ENCODE peak calls at places on chromosomes 2 and 18, in four cellular contexts. T is body of pancreas, C is progenitor cell of endocrine pancreas, V is RWPE1. L is an unnamed sample.

GRCh38 chr2:175154670-175155082 is 13.3 kb downstream of the ATF2 start:
- DNase-seq in T (no peak), C (no peak), V (peak; percentile 49), L (peak; percentile 93)

GRCh38 chr2:214550774-214551173 is 139.9 kb downstream of the VWC2L start:
- DNase-seq in T (no peak), C (no peak), V (no peak), L (no peak)

GRCh38 chr2:97995026-97995733 is 568 bp downstream of the TMEM131 start:
- DNase-seq in T (peak; percentile 48), C (peak; percentile 37), V (peak; percentile 43), L (peak; percentile 31)

GRCh38 chr2:148525130-148525529 is 119.4 kb upstream of the EPC2 start:
- DNase-seq in T (no peak), C (no peak), V (no peak), L (no peak)

GRCh38 chr2:31997653-31998052 is 13.2 kb downstream of the MEMO1 start:
- DNase-seq in T (no peak), C (no peak), V (no peak), L (no peak)

GRCh38 chr2:190986221-190986953 is 27.6 kb downstream of the STAT1 start:
- DNase-seq in T (no peak), C (no peak), V (no peak), L (no peak)

GRCh38 chr2:86396304-86396785 is 44.8 kb upstream of the KDM3A start:
- DNase-seq in T (peak; percentile 77), C (no peak), V (no peak), L (peak; percentile 57)

GRCh38 chr2:196528486-196529223 is 110.9 kb upstream of the CCDC150 start:
- DNase-seq in T (no peak), C (no peak), V (no peak), L (no peak)

GRCh38 chr2:192345287-192345686 is 150.6 kb upstream of the TMEFF2 start:
- DNase-seq in T (no peak), C (no peak), V (no peak), L (no peak)

GRCh38 chr2:219902870-219903269 is 275.4 kb downstream of the SLC4A3 start:
- DNase-seq in T (no peak), C (no peak), V (no peak), L (no peak)

GRCh38 chr18:49585781-49586663 is 24.2 kb downstream of the LIPG start:
- DNase-seq in T (no peak), C (no peak), V (no peak), L (no peak)

GRCh38 chr18:36653141-36653869 is 175.5 kb downstream of the TPGS2 start:
- DNase-seq in T (no peak), C (no peak), V (no peak), L (no peak)

GRCh38 chr2:168929031-168929430 is 27.9 kb downstream of the G6PC2 start:
- DNase-seq in T (no peak), C (no peak), V (no peak), L (no peak)

GRCh38 chr2:1748176-1748740 is 3.9 kb upstream of the PXDN start:
- DNase-seq in T (no peak), C (no peak), V (no peak), L (no peak)

GRCh38 chr2:22361571-22361970 is 1023.4 kb upstream of the KLHL29 start:
- DNase-seq in T (no peak), C (no peak), V (no peak), L (no peak)

GRCh38 chr2:148642112-148642744 is 2.3 kb upstream of the EPC2 start:
- DNase-seq in T (no peak), C (no peak), V (no peak), L (no peak)

GRCh38 chr2:218396688-218397501 is 2.8 kb upstream of the CTDSP1 start:
- DNase-seq in T (peak; percentile 88), C (no peak), V (peak; percentile 36), L (peak; percentile 64)

GRCh38 chr18:44733754-44734465 is 53.2 kb downstream of the SETBP1 start:
- DNase-seq in T (no peak), C (no peak), V (peak; percentile 9), L (no peak)

GRCh38 chr2:50491541-50492114 is 540.3 kb downstream of the NRXN1 start:
- DNase-seq in T (peak; percentile 25), C (no peak), V (peak; percentile 29), L (peak; percentile 45)

GRCh38 chr2:128108166-128108565 is 17.2 kb downstream of the UGGT1 start:
- DNase-seq in T (no peak), C (no peak), V (no peak), L (no peak)

GRCh38 chr2:63903003-63903402 is 61.3 kb downstream of the UGP2 start:
- DNase-seq in T (no peak), C (no peak), V (no peak), L (no peak)

GRCh38 chr2:11336189-11336588 is 8.2 kb downstream of the ROCK2 start:
- DNase-seq in T (no peak), C (no peak), V (no peak), L (no peak)

GRCh38 chr2:62054916-62055315 is 141.0 kb upstream of the B3GNT2 start:
- DNase-seq in T (no peak), C (no peak), V (no peak), L (no peak)

GRCh38 chr2:223601932-223602676 is at the start of gene SCG2:
- DNase-seq in T (peak; percentile 76), C (peak; percentile 56), V (peak; percentile 71), L (peak; percentile 63)

GRCh38 chr2:2324565-2325101 is 6.4 kb downstream of the MYT1L start:
- DNase-seq in T (no peak), C (no peak), V (no peak), L (no peak)

GRCh38 chr2:204628926-204629661 is 83.8 kb downstream of the PARD3B start:
- DNase-seq in T (no peak), C (no peak), V (no peak), L (no peak)

GRCh38 chr18:10771053-10771709 is 245.4 kb downstream of the NAPG start:
- DNase-seq in T (no peak), C (no peak), V (peak; percentile 42), L (peak; percentile 54)

GRCh38 chr2:102306125-102306524 is 5.2 kb upstream of the IL1RL1 start:
- DNase-seq in T (no peak), C (no peak), V (no peak), L (no peak)

GRCh38 chr18:42001801-42002200 is 46.8 kb downstream of the PIK3C3 start:
- DNase-seq in T (no peak), C (no peak), V (no peak), L (no peak)

GRCh38 chr2:101197215-101197745 is 46.1 kb upstream of the TBC1D8 start:
- DNase-seq in T (no peak), C (no peak), V (no peak), L (no peak)

DNA sequence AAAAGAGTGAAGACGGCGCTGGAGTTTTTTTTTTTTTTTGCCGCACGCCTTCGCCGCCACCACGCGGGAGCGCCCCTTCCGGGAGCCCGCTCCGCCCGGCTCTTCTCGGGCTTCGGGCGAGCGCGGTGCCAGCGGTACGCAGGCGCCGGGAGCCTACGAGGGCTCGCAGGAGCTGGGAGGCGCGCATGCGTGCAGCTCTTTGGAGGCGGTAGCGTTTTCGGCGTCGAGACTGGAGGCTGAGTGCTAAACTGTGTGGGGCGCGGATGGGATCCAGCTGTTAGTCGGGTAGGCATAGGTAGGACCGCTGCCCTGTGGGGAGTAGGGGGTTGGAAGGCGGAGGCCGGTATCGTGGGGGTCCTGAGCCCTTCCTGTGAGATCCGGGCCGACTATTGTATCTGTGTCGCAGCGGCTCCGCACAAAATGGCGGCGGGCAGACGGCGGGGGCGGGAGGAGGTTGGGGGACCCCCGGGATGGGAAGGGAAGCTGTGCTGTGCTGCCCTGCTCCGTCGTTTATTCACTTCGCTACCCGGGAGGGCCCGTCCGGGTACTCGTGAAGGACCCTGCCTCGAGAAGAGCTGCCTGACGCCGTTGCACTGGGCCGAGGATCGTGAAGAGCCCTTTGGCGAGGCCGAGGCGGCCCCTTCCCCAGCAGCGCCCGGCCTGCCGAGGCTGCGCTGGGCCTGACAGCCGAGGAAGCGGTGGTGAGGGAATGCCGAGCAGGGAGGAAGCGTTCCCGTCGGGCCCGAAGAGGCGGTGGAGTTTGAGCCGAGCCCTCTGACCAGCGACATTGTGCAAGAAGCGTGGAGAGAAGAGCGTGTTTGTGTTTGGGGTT is at the start of gene ZNF638:
- DNase-seq in T (peak; percentile 95), C (peak; percentile 81), V (peak; percentile 95), L (peak; percentile 81)
- TF ChIP-seq CTCF in T (peak; percentile 76), C (peak; percentile 81), V (peak; percentile 92), L (peak; percentile 91)

GRCh38 chr2:17470855-17471641 is 47.2 kb downstream of the RAD51AP2 start:
- DNase-seq in T (no peak), C (no peak), V (no peak), L (peak; percentile 75)
- TF ChIP-seq CTCF in T (peak; percentile 36), C (no peak), V (no peak), L (peak; percentile 39)

GRCh38 chr2:8662239-8662879 is 19.5 kb upstream of the ID2 start:
- DNase-seq in T (no peak), C (no peak), V (peak; percentile 74), L (peak; percentile 73)
- TF ChIP-seq CTCF in T (no peak), C (no peak), V (no peak), L (peak; percentile 42)

GRCh38 chr2:105789745-105790466 is 45.2 kb downstream of the NCK2 start:
- DNase-seq in T (peak; percentile 51), C (no peak), V (peak; percentile 73), L (peak; percentile 72)
- TF ChIP-seq CTCF in T (no peak), C (peak; percentile 19), V (no peak), L (no peak)

DNA sequence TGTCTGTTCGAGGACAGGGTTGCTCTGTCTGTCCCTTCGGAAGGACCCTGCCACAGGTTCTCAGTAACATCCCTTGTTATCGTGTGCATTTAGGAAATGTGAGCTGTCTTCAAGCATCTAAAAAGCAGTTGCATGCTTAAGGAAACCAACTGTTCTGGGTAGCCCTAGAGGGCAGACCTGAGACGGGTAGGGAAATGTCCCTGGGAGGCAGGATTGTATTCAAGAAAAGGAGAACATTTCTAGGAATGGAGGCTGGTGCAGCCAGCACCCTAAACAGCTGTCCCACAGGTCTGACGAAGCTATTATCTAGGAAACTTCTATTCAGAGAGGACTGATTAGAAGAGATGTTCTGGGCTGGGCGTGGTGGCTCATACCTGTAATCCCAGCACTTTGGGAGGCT is 414.2 kb downstream of the NBAS start:
- DNase-seq in T (no peak), C (no peak), V (no peak), L (no peak)
- TF ChIP-seq CTCF in T (no peak), C (no peak), V (no peak), L (no peak)

DNA sequence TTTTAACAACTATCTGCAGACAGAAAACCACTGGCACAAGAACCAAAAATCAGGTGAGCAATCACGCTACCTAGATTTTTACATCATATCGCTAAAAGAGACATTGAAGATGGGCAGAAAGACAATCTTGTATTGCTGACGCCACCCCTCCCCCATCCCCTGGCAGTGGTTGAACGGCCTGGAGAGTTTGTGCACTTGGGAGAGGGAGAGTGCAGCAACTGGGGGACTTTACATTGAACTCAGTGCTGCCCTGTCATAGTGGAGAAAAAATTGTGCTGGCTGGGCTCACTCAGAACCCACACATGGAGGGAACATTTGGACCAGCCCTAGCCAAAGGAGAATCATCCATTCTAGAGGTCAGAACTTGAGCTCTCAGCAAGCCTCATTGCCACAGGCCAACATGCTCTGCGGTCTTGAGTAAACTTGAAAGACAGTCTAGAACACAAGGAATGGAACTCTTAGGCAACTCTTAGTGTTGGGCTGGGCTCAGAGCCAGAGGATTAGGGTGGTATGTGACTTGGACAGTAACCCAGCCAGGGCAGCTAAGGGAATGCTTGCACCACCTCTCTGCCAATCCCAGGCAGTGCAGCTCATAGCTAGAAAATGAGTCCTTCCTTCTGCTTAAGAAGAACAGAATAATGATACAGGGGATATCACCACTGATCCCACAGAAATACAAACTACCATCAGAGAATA is 220.0 kb upstream of the CYP26B1 start:
- DNase-seq in T (peak; percentile 55), C (no peak), V (peak; percentile 83), L (peak; percentile 99)
- TF ChIP-seq CTCF in T (peak; percentile 26), C (no peak), V (peak; percentile 87), L (peak; percentile 83)

L was measured in bronchial epithelial cell.